ENCODE peak calls at places on chromosomes 12 and 14, in six cellular contexts. Q is psoas muscle, W is GM13976, N is RWPE1, D is progenitor cell of endocrine pancreas, B is AG04450. T is an unnamed sample.

GRCh38 chr14:49497725-49498348 is 88.3 kb downstream of the RPS29 start:
- DNase-seq in B (peak; percentile 37), Q (no peak), N (peak; percentile 34), W (peak; percentile 65), D (no peak), T (no peak)

GRCh38 chr14:60085085-60085484 is 6.6 kb upstream of the PCNX4 start:
- DNase-seq in W (no peak), B (no peak), N (peak; percentile 17), Q (no peak), D (no peak), T (no peak)

GRCh38 chr14:65637780-65638179 is 225.2 kb downstream of the FUT8 start:
- DNase-seq in N (peak; percentile 64), Q (no peak), B (no peak), W (peak; percentile 69), D (no peak), T (no peak)

GRCh38 chr12:101004891-101005290 is 205.1 kb downstream of the SLC5A8 start:
- DNase-seq in W (no peak), N (no peak), Q (no peak), D (no peak), B (no peak), T (no peak)

GRCh38 chr12:111143216-111143756 is 222.9 kb upstream of the MYL2 start:
- DNase-seq in N (no peak), W (no peak), B (no peak), D (no peak), Q (no peak), T (no peak)

GRCh38 chr14:55329999-55330710 is 58.9 kb downstream of the FBXO34 start:
- DNase-seq in Q (no peak), B (no peak), D (no peak), N (no peak), W (no peak), T (no peak)

GRCh38 chr12:65741662-65742480 is 82.4 kb upstream of the HMGA2 start:
- DNase-seq in D (peak; percentile 61), W (peak; percentile 79), N (peak; percentile 48), Q (no peak), B (no peak), T (no peak)

GRCh38 chr12:75812341-75813018 is 219.1 kb downstream of the PHLDA1 start:
- DNase-seq in Q (no peak), W (no peak), D (no peak), N (no peak), B (peak; percentile 71), T (no peak)

GRCh38 chr12:92208613-92209121 is 63.0 kb upstream of the BTG1 start:
- DNase-seq in Q (no peak), D (no peak), N (peak; percentile 17), B (no peak), W (peak; percentile 47), T (no peak)

GRCh38 chr12:86914716-86915115 is 658.5 kb upstream of the MGAT4C start:
- DNase-seq in D (no peak), Q (no peak), N (peak; percentile 26), B (peak; percentile 24), W (peak; percentile 31), T (no peak)

GRCh38 chr14:65976771-65977170 is 509.4 kb upstream of the CCDC196 start:
- DNase-seq in B (no peak), D (no peak), Q (no peak), W (no peak), N (no peak), T (no peak)

GRCh38 chr12:116864371-116865160 is 16.7 kb downstream of the HRK start:
- DNase-seq in N (peak; percentile 67), B (peak; percentile 42), D (no peak), Q (no peak), W (no peak), T (no peak)

GRCh38 chr14:55336161-55336560 is 64.9 kb downstream of the FBXO34 start:
- DNase-seq in D (no peak), N (peak; percentile 34), Q (no peak), B (no peak), W (no peak), T (no peak)

GRCh38 chr12:104999347-104999685 is 13.2 kb downstream of the NOPCHAP1 start:
- DNase-seq in D (no peak), Q (no peak), W (no peak), B (no peak), N (no peak), T (no peak)

GRCh38 chr12:6823161-6824084 is 1.8 kb downstream of the GPR162 start:
- DNase-seq in Q (no peak), D (no peak), W (no peak), B (no peak), N (no peak), T (no peak)

GRCh38 chr12:9133243-9133938 is 17.7 kb upstream of the A2M start:
- DNase-seq in B (no peak), D (no peak), W (no peak), N (no peak), Q (no peak), T (no peak)

GRCh38 chr12:125519026-125519651 is 453.9 kb downstream of the AACS start:
- DNase-seq in Q (no peak), N (no peak), D (no peak), B (no peak), W (no peak), T (no peak)

GRCh38 chr12:122895757-122896636 is at the start of gene VPS37B:
- DNase-seq in D (peak; percentile 71), Q (peak; percentile 90), N (peak; percentile 88), W (peak; percentile 94), B (no peak), T (peak; percentile 89)

GRCh38 chr12:108821407-108822397 is 35.7 kb downstream of the SSH1 start:
- DNase-seq in D (no peak), Q (no peak), W (no peak), N (no peak), B (no peak), T (peak; percentile 61)

GRCh38 chr12:111773801-111774551 is 7.2 kb downstream of the ALDH2 start:
- DNase-seq in D (no peak), B (peak; percentile 87), W (peak; percentile 62), N (peak; percentile 64), Q (peak; percentile 86), T (peak; percentile 78)

GRCh38 chr14:31768355-31768754 is 207.2 kb downstream of the NUBPL start:
- DNase-seq in N (no peak), D (no peak), Q (no peak), W (no peak), B (no peak), T (no peak)

GRCh38 chr12:106080111-106080732 is 58.5 kb downstream of the NUAK1 start:
- DNase-seq in W (no peak), Q (no peak), D (no peak), N (no peak), B (no peak), T (no peak)

GRCh38 chr12:122834921-122835692 is at the start of gene HIP1R:
- DNase-seq in N (no peak), W (peak; percentile 87), B (no peak), D (peak; percentile 36), Q (no peak), T (peak; percentile 62)

GRCh38 chr14:71319646-71320045 is 412.4 kb downstream of the PCNX1 start:
- DNase-seq in B (no peak), N (peak; percentile 13), D (no peak), W (no peak), Q (no peak), T (no peak)

GRCh38 chr14:35687335-35687939 is 121.7 kb downstream of the RALGAPA1 start:
- DNase-seq in N (peak; percentile 41), Q (no peak), B (peak; percentile 27), W (peak; percentile 25), D (no peak), T (no peak)

GRCh38 chr12:92619730-92620684 is 82.8 kb upstream of the PLEKHG7 start:
- DNase-seq in D (no peak), N (no peak), W (no peak), B (no peak), Q (no peak), T (no peak)

GRCh38 chr12:108854453-108855283 is 2.7 kb downstream of the SSH1 start:
- DNase-seq in Q (peak; percentile 79), B (peak; percentile 93), D (no peak), W (peak; percentile 69), N (peak; percentile 84), T (no peak)

GRCh38 chr12:122495258-122495657 is 5.5 kb downstream of the ZCCHC8 start:
- DNase-seq in W (no peak), B (no peak), Q (no peak), D (no peak), N (no peak), T (no peak)

GRCh38 chr14:52397844-52398243 is 83.7 kb downstream of the PTGER2 start:
- DNase-seq in W (no peak), D (no peak), N (no peak), B (no peak), Q (no peak), T (no peak)

T was measured in Right ventricle myocardium superior.